ENCODE peak calls at places on chromosomes 4 and X, in seven cellular contexts. X, P, Y, H, K, V and B are unnamed samples.

GRCh38 chrX:35076061-35076460 is 133.5 kb downstream of the FAM47B start:
- DNase-seq in K (no peak), H (no peak), V (no peak), X (no peak), P (no peak), Y (no peak), B (no peak)

GRCh38 chr4:44354172-44354571 is 94.4 kb downstream of the KCTD8 start:
- DNase-seq in K (no peak), X (no peak), P (no peak), H (no peak), V (no peak), Y (no peak), B (no peak)

GRCh38 chrX:54824195-54824594 is 16.6 kb downstream of the MAGED2 start:
- DNase-seq in X (no peak), P (no peak), V (no peak), H (no peak), K (no peak), Y (no peak), B (no peak)

GRCh38 chrX:20361081-20361889 is 94.6 kb upstream of the RPS6KA3 start:
- DNase-seq in K (no peak), H (no peak), V (no peak), X (no peak), Y (peak), P (peak), B (no peak)

GRCh38 chrX:120697053-120697452 is 67.2 kb upstream of the C1GALT1C1 start:
- DNase-seq in P (no peak), X (peak), V (no peak), Y (no peak), H (peak), K (no peak), B (no peak)

GRCh38 chrX:96889726-96890125 is 6.0 kb downstream of the RPA4 start:
- DNase-seq in V (no peak), P (peak), K (no peak), X (no peak), Y (no peak), H (no peak), B (no peak)

GRCh38 chr4:73764513-73764912 is 24.1 kb downstream of the CXCL8 start:
- DNase-seq in H (no peak), K (peak), Y (no peak), P (peak), V (no peak), X (no peak), B (no peak)

GRCh38 chr4:38160487-38161207 is 200.4 kb downstream of the PTTG2 start:
- DNase-seq in P (peak), K (peak), X (peak), Y (peak), H (peak), V (no peak), B (peak)

GRCh38 chr4:176753049-176753448 is 39.7 kb downstream of the VEGFC start:
- DNase-seq in Y (no peak), H (no peak), K (peak), X (no peak), V (no peak), P (peak), B (no peak)